ENCODE peak calls at places on chromosomes 11 and 22, in six cellular contexts. L, R, T, V, S and K are unnamed samples.

GRCh38 chr22:25054943-25055511 is 102.5 kb downstream of the KIAA1671 start:
- DNase-seq in S (no peak), T (no peak), L (no peak), R (no peak), V (no peak), K (peak; percentile 39)

GRCh38 chr22:25497269-25497668 is 67.2 kb upstream of the GRK3 start:
- DNase-seq in R (no peak), L (peak; percentile 8), V (no peak), T (no peak), S (no peak), K (no peak)

GRCh38 chr11:8060801-8061554 is 20.0 kb upstream of the TUB start:
- DNase-seq in T (no peak), V (no peak), R (no peak), L (peak; percentile 46), S (no peak), K (no peak)

GRCh38 chr22:49010086-49010863 is 817.4 kb downstream of the BRD1 start:
- DNase-seq in L (no peak), V (no peak), R (no peak), T (peak; percentile 26), S (no peak), K (no peak)

GRCh38 chr11:130999992-131000770 is 83.9 kb upstream of the SNX19 start:
- DNase-seq in S (no peak), L (peak; percentile 95), V (no peak), T (no peak), R (no peak), K (peak; percentile 57)

GRCh38 chr11:8090756-8091155 is 9.7 kb downstream of the TUB start:
- DNase-seq in V (no peak), S (peak; percentile 89), T (peak; percentile 69), R (no peak), L (peak; percentile 31), K (no peak)

GRCh38 chr11:120295110-120295509 is 30.0 kb upstream of the TLCD5 start:
- DNase-seq in R (no peak), L (no peak), V (no peak), S (peak; percentile 36), T (no peak), K (no peak)

GRCh38 chr11:110761994-110762393 is 49.8 kb upstream of the ARHGAP20 start:
- DNase-seq in S (no peak), L (no peak), T (no peak), R (no peak), V (no peak), K (no peak)

GRCh38 chr22:42340150-42340549 is 69.7 kb upstream of the TCF20 start:
- DNase-seq in L (no peak), T (no peak), S (no peak), V (no peak), R (no peak), K (no peak)

GRCh38 chr11:9774591-9775392 is 110.9 kb downstream of the SWAP70 start:
- DNase-seq in L (peak; percentile 94), R (no peak), V (no peak), T (no peak), S (no peak), K (peak; percentile 85)

GRCh38 chr22:43338766-43339345 is 4.3 kb downstream of the SCUBE1 start:
- DNase-seq in R (no peak), T (peak; percentile 64), L (no peak), S (no peak), V (no peak), K (no peak)

GRCh38 chr11:119091083-119091650 is 6.5 kb downstream of the HMBS start:
- DNase-seq in V (no peak), T (no peak), L (no peak), R (no peak), S (no peak), K (no peak)

GRCh38 chr22:17265649-17266248 is 46.5 kb upstream of the ADA2 start:
- DNase-seq in V (no peak), R (no peak), S (no peak), L (no peak), T (no peak), K (no peak)

GRCh38 chr11:60252208-60252566 is 9.2 kb upstream of the MS4A4E start:
- DNase-seq in V (no peak), S (no peak), T (no peak), L (no peak), R (no peak), K (no peak)

GRCh38 chr11:88292156-88292844 is 45.2 kb downstream of the CTSC start:
- DNase-seq in T (no peak), R (no peak), V (no peak), S (peak; percentile 32), L (peak; percentile 75), K (peak; percentile 74)

GRCh38 chr11:133953999-133954398 is 2.8 kb downstream of the IGSF9B start:
- DNase-seq in S (no peak), R (no peak), L (no peak), V (no peak), T (no peak), K (no peak)

GRCh38 chr11:44300881-44301855 is 8.8 kb downstream of the ALX4 start:
- DNase-seq in T (no peak), R (no peak), L (peak; percentile 82), V (no peak), S (no peak), K (peak; percentile 33)

GRCh38 chr11:84543367-84544159 is 1083.6 kb downstream of the DLG2 start:
- DNase-seq in L (no peak), V (no peak), T (no peak), R (no peak), S (no peak), K (no peak)

GRCh38 chr11:105005451-105005845 is 17.5 kb downstream of the CASP5 start:
- DNase-seq in T (no peak), L (no peak), R (no peak), V (no peak), S (no peak), K (no peak)

GRCh38 chr11:6531267-6531752 is 34.2 kb downstream of the DNHD1 start:
- DNase-seq in T (no peak), R (peak; percentile 9), S (peak; percentile 29), V (peak; percentile 64), L (peak; percentile 50), K (no peak)

GRCh38 chr11:92693146-92693545 is 276.3 kb upstream of the MTNR1B start:
- DNase-seq in S (no peak), T (no peak), V (no peak), L (peak; percentile 25), R (no peak), K (no peak)

GRCh38 chr22:49885881-49886280 is 32.2 kb downstream of the ZBED4 start:
- DNase-seq in S (no peak), T (no peak), L (no peak), V (no peak), R (no peak), K (no peak)

GRCh38 chr22:36419177-36419911 is 31.6 kb upstream of the MYH9 start:
- DNase-seq in T (peak; percentile 67), R (no peak), S (peak; percentile 34), V (no peak), L (peak; percentile 57), K (no peak)

GRCh38 chr11:101133190-101133589 is 3.6 kb upstream of the PGR start:
- DNase-seq in V (no peak), S (no peak), R (no peak), L (no peak), T (no peak), K (no peak)

GRCh38 chr11:120911943-120912342 is 112.0 kb upstream of the TBCEL start:
- DNase-seq in V (no peak), T (no peak), S (no peak), L (no peak), R (no peak), K (no peak)

GRCh38 chr22:36816635-36817428 is at the start of gene PVALB:
- DNase-seq in V (no peak), R (no peak), L (peak; percentile 30), S (no peak), T (no peak), K (peak; percentile 38)